ENCODE peak calls at places on chromosome 18, in six cellular contexts. W, X, A, E, P and D are unnamed samples.

GRCh38 chr18:5309888-5310470 is 14.5 kb upstream of the ZBTB14 start:
- DNase-seq in P (peak; percentile 43), E (no peak), X (no peak), W (no peak), A (no peak), D (peak; percentile 30)

GRCh38 chr18:23331091-23331920 is 121.8 kb upstream of the RIOK3 start:
- DNase-seq in X (no peak), W (peak; percentile 57), A (no peak), E (no peak), P (no peak), D (no peak)

GRCh38 chr18:45026162-45026561 is 345.5 kb downstream of the SETBP1 start:
- DNase-seq in E (no peak), A (no peak), X (no peak), P (no peak), W (no peak), D (no peak)

GRCh38 chr18:35854095-35854494 is 118.4 kb upstream of the RMP24 start:
- DNase-seq in A (no peak), W (no peak), P (no peak), E (no peak), X (no peak), D (no peak)

GRCh38 chr18:57208056-57208455 is 61.2 kb downstream of the BOD1L2 start:
- DNase-seq in W (peak; percentile 23), X (no peak), A (no peak), E (no peak), P (no peak), D (no peak)

GRCh38 chr18:58716046-58716766 is 44.9 kb downstream of the MALT1 start:
- DNase-seq in E (no peak), A (no peak), W (no peak), X (no peak), P (no peak), D (peak; percentile 28)

GRCh38 chr18:31990823-31991222 is 27.8 kb upstream of the RNF125 start:
- DNase-seq in A (no peak), X (no peak), W (no peak), E (no peak), P (no peak), D (peak; percentile 39)

GRCh38 chr18:11741505-11742145 is 52.6 kb downstream of the GNAL start:
- DNase-seq in X (no peak), A (no peak), P (no peak), E (no peak), W (peak; percentile 46), D (no peak)

GRCh38 chr18:21163647-21164625 is 52.3 kb upstream of the ROCK1 start:
- DNase-seq in W (no peak), A (no peak), P (no peak), X (no peak), E (no peak), D (no peak)